ENCODE peak calls at places on chromosome 7, in six cellular contexts. One of them, this sample, is unnamed.

GRCh38 chr7:116886550-116887156 is 24.3 kb downstream of the CAPZA2 start:
- DNase-seq in AG04450: no peak
- DNase-seq in kidney epithelial cell: no peak
- DNase-seq in NCI-H2029 treated with DMSO at 0.1 percent for 48 hours: no peak
- DNase-seq in ELR: no peak
- DNase-seq in AG09309: no peak
- DNase-seq in this sample: no peak

GRCh38 chr7:142381727-142382409 is 124.0 kb upstream of the PRSS58 start:
- DNase-seq in ELR: no peak
- DNase-seq in AG04450: no peak
- DNase-seq in kidney epithelial cell: peak
- DNase-seq in AG09309: no peak
- DNase-seq in NCI-H2029 treated with DMSO at 0.1 percent for 48 hours: no peak
- DNase-seq in this sample: no peak

GRCh38 chr7:141731476-141732149 is 6.5 kb upstream of the SSBP1 start:
- DNase-seq in AG04450: no peak
- DNase-seq in NCI-H2029 treated with DMSO at 0.1 percent for 48 hours: no peak
- DNase-seq in kidney epithelial cell: no peak
- DNase-seq in ELR: peak
- DNase-seq in AG09309: no peak
- DNase-seq in this sample: no peak

GRCh38 chr7:41579961-41580935 is 122.6 kb downstream of the INHBA start:
- DNase-seq in NCI-H2029 treated with DMSO at 0.1 percent for 48 hours: no peak
- DNase-seq in AG04450: peak
- DNase-seq in ELR: peak
- DNase-seq in kidney epithelial cell: peak
- DNase-seq in AG09309: peak
- DNase-seq in this sample: peak

GRCh38 chr7:16989883-16990413 is 108.2 kb upstream of the AGR3 start:
- DNase-seq in AG09309: peak
- DNase-seq in kidney epithelial cell: peak
- DNase-seq in NCI-H2029 treated with DMSO at 0.1 percent for 48 hours: peak
- DNase-seq in ELR: peak
- DNase-seq in AG04450: peak
- DNase-seq in this sample: peak

GRCh38 chr7:48636391-48637015 is 287.8 kb upstream of the CDC14C start:
- DNase-seq in ELR: no peak
- DNase-seq in NCI-H2029 treated with DMSO at 0.1 percent for 48 hours: no peak
- DNase-seq in AG09309: no peak
- DNase-seq in kidney epithelial cell: no peak
- DNase-seq in AG04450: no peak
- DNase-seq in this sample: no peak

GRCh38 chr7:28142650-28143049 is 37.9 kb downstream of the JAZF1 start:
- DNase-seq in ELR: no peak
- DNase-seq in AG09309: no peak
- DNase-seq in AG04450: no peak
- DNase-seq in NCI-H2029 treated with DMSO at 0.1 percent for 48 hours: no peak
- DNase-seq in kidney epithelial cell: no peak
- DNase-seq in this sample: no peak

GRCh38 chr7:91945476-91945875 is 4.8 kb downstream of the AKAP9 start:
- DNase-seq in AG09309: no peak
- DNase-seq in ELR: peak
- DNase-seq in NCI-H2029 treated with DMSO at 0.1 percent for 48 hours: no peak
- DNase-seq in AG04450: peak
- DNase-seq in kidney epithelial cell: no peak
- DNase-seq in this sample: peak

GRCh38 chr7:45872116-45873034 is 507 bp downstream of the CCDC201 start:
- DNase-seq in AG09309: no peak
- DNase-seq in AG04450: no peak
- DNase-seq in kidney epithelial cell: no peak
- DNase-seq in NCI-H2029 treated with DMSO at 0.1 percent for 48 hours: no peak
- DNase-seq in ELR: peak
- DNase-seq in this sample: no peak